ENCODE peak calls at places on chromosomes 16 and 17, in six cellular contexts. X, O, U, L, K and F are unnamed samples.

GRCh38 chr16:715448-716249 is 731 bp downstream of the METRN start:
- DNase-seq in K (no peak), L (no peak), O (no peak), U (no peak), X (peak), F (no peak)

GRCh38 chr17:44044092-44044491 is 22.4 kb downstream of the LSM12 start:
- DNase-seq in K (no peak), U (no peak), X (no peak), L (no peak), O (no peak), F (no peak)

GRCh38 chr17:82334622-82335394 is 1.2 kb upstream of the SECTM1 start:
- DNase-seq in L (no peak), X (no peak), U (no peak), O (no peak), K (no peak), F (no peak)

GRCh38 chr17:33169580-33170285 is 123.4 kb downstream of the ASIC2 start:
- DNase-seq in K (no peak), X (no peak), U (no peak), O (no peak), L (no peak), F (no peak)

GRCh38 chr16:51167170-51167710 is 16.2 kb upstream of the SALL1 start:
- DNase-seq in O (peak), L (no peak), U (no peak), K (no peak), X (no peak), F (no peak)

GRCh38 chr17:47871048-47871447 is 20.1 kb upstream of the SP6 start:
- DNase-seq in K (no peak), O (no peak), L (no peak), X (no peak), U (no peak), F (no peak)

GRCh38 chr16:75317101-75317522 is 65.7 kb upstream of the BCAR1 start:
- DNase-seq in X (no peak), K (no peak), L (no peak), U (no peak), O (no peak), F (no peak)

GRCh38 chr17:68052810-68053209 is 17.3 kb downstream of the KPNA2 start:
- DNase-seq in U (no peak), L (no peak), X (no peak), O (no peak), K (no peak), F (no peak)

GRCh38 chr16:88649924-88650748 is 717 bp downstream of the CYBA start:
- DNase-seq in U (no peak), O (peak), X (peak), K (peak), L (no peak), F (no peak)

GRCh38 chr17:27299384-27300049 is 5.6 kb downstream of the WSB1 start:
- DNase-seq in X (no peak), U (no peak), K (no peak), O (no peak), L (no peak), F (no peak)

GRCh38 chr16:20084624-20085226 is 11.0 kb upstream of the GPR139 start:
- DNase-seq in L (no peak), U (no peak), K (peak), X (peak), O (no peak), F (no peak)

GRCh38 chr16:53893731-53894435 is 189.9 kb downstream of the FTO start:
- DNase-seq in U (no peak), L (no peak), K (no peak), O (no peak), X (no peak), F (no peak)

GRCh38 chr17:1999557-2000251 is 25.4 kb downstream of the RTN4RL1 start:
- DNase-seq in X (no peak), U (no peak), K (peak), O (no peak), L (no peak), F (no peak)

GRCh38 chr16:72722552-72722951 is 325.4 kb downstream of the ZFHX3 start:
- DNase-seq in X (no peak), L (no peak), O (peak), U (no peak), K (no peak), F (peak)

GRCh38 chr16:89114159-89114981 is 20.7 kb downstream of the ACSF3 start:
- DNase-seq in L (no peak), U (no peak), K (no peak), O (no peak), X (no peak), F (peak)

GRCh38 chr17:73532441-73532901 is 111.8 kb downstream of the SDK2 start:
- DNase-seq in K (no peak), L (no peak), O (no peak), U (no peak), X (no peak), F (no peak)

GRCh38 chr16:75486666-75487313 is 8.5 kb downstream of the CHST6 start:
- DNase-seq in X (no peak), U (no peak), K (no peak), O (no peak), L (peak), F (no peak)

GRCh38 chr17:41211845-41212466 is 14.5 kb upstream of the KRTAP9-2 start:
- DNase-seq in U (peak), L (no peak), O (no peak), X (no peak), K (no peak), F (no peak)

GRCh38 chr17:45201457-45201856 is 20.2 kb upstream of the FMNL1 start:
- DNase-seq in L (no peak), K (no peak), O (no peak), X (no peak), U (no peak), F (no peak)

GRCh38 chr17:17388657-17389496 is 85.7 kb downstream of the NT5M start:
- DNase-seq in O (no peak), K (no peak), U (no peak), X (no peak), L (no peak), F (no peak)

GRCh38 chr16:50535506-50536257 is 12.5 kb upstream of the NKD1 start:
- DNase-seq in U (no peak), K (no peak), L (no peak), X (no peak), O (no peak), F (no peak)

GRCh38 chr17:77884019-77884418 is 74.5 kb upstream of the TNRC6C start:
- DNase-seq in O (no peak), U (no peak), X (no peak), K (no peak), L (no peak), F (no peak)

GRCh38 chr17:44688675-44689491 is 693 bp downstream of the CCDC43 start:
- DNase-seq in O (no peak), X (no peak), K (peak), U (no peak), L (no peak), F (no peak)

GRCh38 chr17:39573447-39574298 is 34.0 kb downstream of the NEUROD2 start:
- DNase-seq in L (no peak), K (peak), U (peak), X (peak), O (peak), F (no peak)

GRCh38 chr17:32833076-32833475 is 43.8 kb downstream of the MYO1D start:
- DNase-seq in U (no peak), K (no peak), X (no peak), O (no peak), L (no peak), F (no peak)

GRCh38 chr17:2751482-2751881 is 2.0 kb upstream of the CCDC92B start:
- DNase-seq in U (no peak), K (no peak), L (no peak), X (no peak), O (no peak), F (no peak)

GRCh38 chr16:9647981-9648701 is 534.1 kb downstream of the GRIN2A start:
- DNase-seq in X (peak), L (no peak), O (peak), K (peak), U (no peak), F (no peak)

DNA sequence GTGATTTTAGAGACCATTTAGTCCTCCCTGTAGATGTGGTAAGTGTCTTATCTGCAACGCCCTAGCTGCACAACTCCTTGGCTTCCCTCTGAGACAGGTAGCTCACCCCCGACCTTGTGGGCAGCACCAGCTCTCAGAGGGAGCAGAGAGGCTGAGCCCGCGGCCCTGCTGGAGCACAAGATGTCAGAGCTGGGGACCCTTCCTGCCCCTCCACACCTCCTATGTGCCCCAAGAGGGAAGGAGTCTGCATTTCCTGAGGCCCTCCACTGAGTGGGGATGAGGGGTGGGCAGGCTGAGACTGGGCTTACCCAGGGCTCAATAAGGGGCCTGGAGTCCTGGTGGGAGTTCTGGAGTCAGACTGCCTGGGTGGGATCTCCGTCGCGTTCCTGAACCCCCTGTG is 12.2 kb upstream of the ADGRG1 start:
- DNase-seq in O (peak), X (no peak), U (no peak), K (no peak), L (no peak), F (no peak)
- TF ChIP-seq ZNF274 in O (no peak), X (no peak), U (no peak), K (no peak), L (no peak), F (no peak)

GRCh38 chr16:86665929-86666328 is 87.6 kb downstream of the FOXL1 start:
- DNase-seq in K (no peak), L (no peak), O (no peak), X (no peak), U (no peak), F (no peak)
- H3K9ac ChIP-seq in K (no peak), L (no peak), O (no peak), X (no peak), U (peak), F (no peak)

DNA sequence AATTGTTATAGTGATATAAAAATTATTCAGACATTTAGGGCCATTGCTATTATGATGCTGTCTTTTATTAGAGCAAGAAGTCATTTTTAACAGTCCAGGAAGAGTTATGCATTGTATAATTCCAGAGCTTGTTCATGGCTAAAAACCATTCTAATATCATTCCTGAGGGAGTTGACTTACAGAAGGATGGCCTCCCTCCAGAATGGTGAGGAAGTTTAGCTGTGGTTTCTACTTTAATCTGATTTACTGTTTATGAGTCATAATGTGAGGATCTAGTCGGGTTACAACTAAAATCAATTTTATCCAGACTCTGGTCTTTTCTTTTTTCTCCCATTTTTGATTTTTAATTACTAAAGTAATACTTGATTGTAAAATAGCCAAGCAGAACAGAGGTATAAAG is 41.2 kb upstream of the ANKFN1 start:
- DNase-seq in X (no peak), K (no peak), O (no peak), L (no peak), U (no peak), F (no peak)
- TF ChIP-seq ZNF274 in X (no peak), K (no peak), O (no peak), L (no peak), U (no peak), F (no peak)

DNA sequence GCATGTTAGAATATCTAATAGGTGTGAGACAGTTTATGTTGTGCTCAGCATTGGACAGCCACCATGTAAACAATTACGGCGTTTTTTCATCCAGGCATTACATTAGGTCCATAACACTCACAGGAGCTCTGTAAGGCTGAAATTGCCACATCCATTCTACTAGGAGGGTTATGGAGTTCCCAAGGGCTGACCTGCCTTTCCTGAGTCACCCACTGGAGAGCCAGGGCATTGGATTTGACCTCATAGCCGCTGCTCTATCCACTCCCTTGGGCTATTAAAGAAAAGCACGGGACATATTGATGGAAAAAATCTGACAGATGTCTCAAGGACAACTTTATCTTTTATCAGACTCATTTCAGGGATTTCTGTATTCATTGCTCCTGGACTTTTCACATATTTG is 306.3 kb upstream of the HSBP1 start:
- DNase-seq in K (no peak), U (no peak), L (no peak), X (no peak), O (no peak), F (no peak)
- H3K9ac ChIP-seq in K (no peak), U (no peak), L (no peak), X (no peak), O (no peak), F (no peak)

GRCh38 chr17:4068918-4069317 is 73.9 kb downstream of the ZZEF1 start:
- DNase-seq in L (no peak), K (no peak), U (no peak), O (no peak), X (no peak), F (no peak)

GRCh38 chr17:4074831-4075495 is 67.9 kb downstream of the ZZEF1 start:
- DNase-seq in X (peak), L (peak), K (peak), U (peak), O (no peak), F (peak)

GRCh38 chr17:4072487-4073157 is 70.2 kb downstream of the ZZEF1 start:
- DNase-seq in L (no peak), O (no peak), K (no peak), X (no peak), U (no peak), F (no peak)

DNA sequence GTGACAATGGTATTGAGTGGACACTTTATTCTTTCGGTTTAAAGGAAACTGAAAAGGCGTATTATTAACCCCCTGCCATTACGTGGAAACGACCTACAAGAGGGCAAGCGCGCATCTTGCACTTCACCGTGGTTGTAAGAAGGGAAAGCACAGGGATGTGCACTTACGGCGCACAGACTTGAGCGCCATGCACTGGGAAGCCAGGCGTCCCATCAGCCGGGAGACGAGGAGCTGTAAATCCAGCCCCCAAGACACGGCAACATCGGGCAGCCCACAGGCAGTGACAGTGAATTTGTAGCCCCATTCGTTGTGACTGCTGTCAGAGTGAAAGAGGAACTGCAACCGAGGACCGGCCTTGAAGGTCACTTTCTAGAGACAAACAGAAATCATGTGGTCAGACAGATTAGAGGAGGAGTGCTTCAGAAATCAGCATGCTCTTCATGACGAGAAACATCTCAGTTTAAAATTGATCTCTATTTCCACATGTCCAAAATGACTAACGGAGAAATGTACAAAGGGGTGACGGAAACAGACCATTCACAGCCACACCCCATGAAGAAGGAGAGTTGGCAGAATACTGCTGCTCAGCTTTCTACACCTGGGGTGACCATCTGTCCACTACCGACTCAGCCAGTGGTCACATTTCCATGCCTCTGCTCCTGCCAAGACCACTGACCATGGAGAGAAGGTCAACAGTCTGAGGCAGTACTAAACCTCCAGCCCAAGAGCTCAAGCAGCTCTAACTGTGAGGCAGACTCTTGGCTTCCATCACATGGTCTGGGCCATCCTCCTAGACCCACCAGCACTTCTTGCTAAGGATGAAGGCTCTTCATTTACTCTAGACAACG is 68.6 kb downstream of the ZZEF1 start:
- DNase-seq in U (no peak), L (peak), O (no peak), K (no peak), X (no peak), F (no peak)
- TF ChIP-seq ZNF274 in U (no peak), L (no peak), O (no peak), K (no peak), X (no peak), F (no peak)

GRCh38 chr17:38453951-38454421 is 25.7 kb downstream of the ARHGAP23 start:
- DNase-seq in K (no peak), O (no peak), L (no peak), X (no peak), U (no peak), F (no peak)
- H3K9ac ChIP-seq in K (no peak), O (peak), L (no peak), X (no peak), U (peak), F (peak)